ENCODE peak calls at places on chromosomes 5 and 9, in four cellular contexts. E is amniotic stem cell, O is NT2/D1, X is foreskin keratinocyte. Q is an unnamed sample.

GRCh38 chr9:86034863-86035734 is 64.3 kb downstream of the GOLM1 start:
- DNase-seq in E (no peak), O (peak; percentile 46), X (peak; percentile 25), Q (peak; percentile 10)

GRCh38 chr9:91494751-91495150 is 71.1 kb upstream of the NFIL3 start:
- DNase-seq in E (no peak), O (no peak), X (no peak), Q (no peak)

GRCh38 chr5:69129413-69129812 is 35.6 kb downstream of the SLC30A5 start:
- DNase-seq in E (peak; percentile 34), O (no peak), X (peak; percentile 35), Q (no peak)

GRCh38 chr5:128201065-128201926 is 117.7 kb downstream of the SLC12A2 start:
- DNase-seq in E (peak; percentile 36), O (peak; percentile 40), X (peak; percentile 42), Q (peak; percentile 13)

GRCh38 chr5:152560508-152561137 is 155.5 kb upstream of the NMUR2 start:
- DNase-seq in E (no peak), O (peak; percentile 61), X (peak; percentile 37), Q (peak; percentile 5)

GRCh38 chr9:112863214-112863613 is 27.5 kb downstream of the SLC46A2 start:
- DNase-seq in E (no peak), O (no peak), X (no peak), Q (no peak)

GRCh38 chr5:1195439-1195838 is 6.0 kb upstream of the SLC6A19 start:
- DNase-seq in E (no peak), O (no peak), X (no peak), Q (no peak)

GRCh38 chr5:68884893-68885292 is 208.9 kb upstream of the SLC30A5 start:
- DNase-seq in E (no peak), O (no peak), X (no peak), Q (no peak)

GRCh38 chr9:95224371-95225015 is 93.0 kb downstream of the FANCC start:
- DNase-seq in E (no peak), O (no peak), X (peak; percentile 18), Q (no peak)

GRCh38 chr9:87891754-87892153 is 9.1 kb downstream of the SPATA31E1 start:
- DNase-seq in E (no peak), O (no peak), X (no peak), Q (no peak)

GRCh38 chr5:149392718-149393117 is 13.6 kb upstream of the IL17B start:
- DNase-seq in E (no peak), O (no peak), X (peak; percentile 81), Q (no peak)

GRCh38 chr9:112124156-112124555 is 50.9 kb downstream of the SUSD1 start:
- DNase-seq in E (no peak), O (no peak), X (no peak), Q (no peak)

GRCh38 chr9:96029722-96030515 is 154.4 kb downstream of the ERCC6L2 start:
- DNase-seq in E (no peak), O (no peak), X (no peak), Q (no peak)

GRCh38 chr9:72857632-72858011 is 95.2 kb downstream of the ALDH1A1 start:
- DNase-seq in E (no peak), O (no peak), X (no peak), Q (no peak)

GRCh38 chr5:178538624-178539344 is 51.4 kb downstream of the COL23A1 start:
- DNase-seq in E (no peak), O (no peak), X (no peak), Q (no peak)

GRCh38 chr9:127083598-127083997 is 38.8 kb downstream of the ANGPTL2 start:
- DNase-seq in E (no peak), O (no peak), X (no peak), Q (no peak)

GRCh38 chr5:90830058-90830457 is 271.5 kb downstream of the ADGRV1 start:
- DNase-seq in E (no peak), O (no peak), X (no peak), Q (no peak)

GRCh38 chr5:149229298-149229937 is 42.2 kb upstream of the AFAP1L1 start:
- DNase-seq in E (no peak), O (no peak), X (no peak), Q (no peak)

GRCh38 chr5:173283318-173284288 is 44.6 kb downstream of the STC2 start:
- DNase-seq in E (peak; percentile 48), O (no peak), X (peak; percentile 47), Q (no peak)

GRCh38 chr5:80668016-80668969 is 13.5 kb upstream of the DHFR start:
- DNase-seq in E (no peak), O (no peak), X (peak; percentile 57), Q (no peak)

GRCh38 chr9:20315672-20316071 is 306.6 kb downstream of the MLLT3 start:
- DNase-seq in E (peak; percentile 62), O (no peak), X (peak; percentile 92), Q (no peak)

GRCh38 chr5:28850320-28850921 is 1812.0 kb upstream of the CDH9 start:
- DNase-seq in E (no peak), O (no peak), X (peak; percentile 88), Q (no peak)

GRCh38 chr5:60576425-60576824 is 123.5 kb downstream of the DEPDC1B start:
- DNase-seq in E (no peak), O (no peak), X (no peak), Q (no peak)

GRCh38 chr5:52947851-52948250 is 41.3 kb upstream of the ITGA2 start:
- DNase-seq in E (no peak), O (no peak), X (no peak), Q (no peak)

GRCh38 chr9:21465859-21466518 is 16.1 kb downstream of the IFNE start:
- DNase-seq in E (peak; percentile 43), O (peak; percentile 69), X (peak; percentile 50), Q (peak; percentile 27)

GRCh38 chr9:123616707-123617106 is 260.7 kb downstream of the CRB2 start:
- DNase-seq in E (no peak), O (peak; percentile 30), X (no peak), Q (no peak)

GRCh38 chr5:103014983-103015382 is 105.0 kb downstream of the GIN1 start:
- DNase-seq in E (no peak), O (no peak), X (no peak), Q (no peak)

GRCh38 chr5:34655354-34655991 is 655 bp upstream of the RAI14 start:
- DNase-seq in E (peak; percentile 88), O (no peak), X (peak; percentile 80), Q (no peak)

GRCh38 chr5:94240616-94241287 is 377.7 kb downstream of the KIAA0825 start:
- DNase-seq in E (no peak), O (no peak), X (peak; percentile 20), Q (no peak)

GRCh38 chr9:115640887-115641286 is 512.7 kb upstream of the PAPPA start:
- DNase-seq in E (no peak), O (no peak), X (peak; percentile 95), Q (no peak)

GRCh38 chr5:395156-395920 is 47.6 kb upstream of the EXOC3 start:
- DNase-seq in E (peak; percentile 59), O (no peak), X (no peak), Q (peak; percentile 57)

Q was measured in pulmonary artery endothelial cell.